ENCODE peak calls at places on chromosomes 3 and 15, in seven cellular contexts. Q, S, F, Y, L, R and J are unnamed samples.

GRCh38 chr15:77034620-77035467 is 36.1 kb downstream of the TSPAN3 start:
- DNase-seq in Q (no peak), S (no peak), F (peak; percentile 27), Y (peak; percentile 11), L (peak; percentile 35), R (peak; percentile 70), J (no peak)

GRCh38 chr3:128824132-128824850 is 55.1 kb upstream of the ACAD9 start:
- DNase-seq in Q (no peak), S (no peak), F (no peak), Y (no peak), L (no peak), R (no peak), J (no peak)

GRCh38 chr3:17431004-17431403 is 311.4 kb downstream of the TBC1D5 start:
- DNase-seq in Q (no peak), S (no peak), F (no peak), Y (no peak), L (no peak), R (no peak), J (no peak)

GRCh38 chr15:48802867-48803266 is 8.0 kb downstream of the CEP152 start:
- DNase-seq in Q (no peak), S (no peak), F (no peak), Y (no peak), L (no peak), R (no peak), J (no peak)

GRCh38 chr15:64009798-64010241 is 36.5 kb downstream of the DAPK2 start:
- DNase-seq in Q (no peak), S (no peak), F (no peak), Y (no peak), L (no peak), R (no peak), J (no peak)

GRCh38 chr3:187957209-187957981 is 196.6 kb upstream of the LPP start:
- DNase-seq in Q (no peak), S (no peak), F (no peak), Y (no peak), L (no peak), R (no peak), J (no peak)

GRCh38 chr3:184727357-184728060 is 15.6 kb upstream of the MAGEF1 start:
- DNase-seq in Q (peak; percentile 66), S (peak; percentile 62), F (peak; percentile 70), Y (peak; percentile 40), L (peak; percentile 57), R (peak; percentile 43), J (peak; percentile 69)

GRCh38 chr3:123935830-123936229 is 25.2 kb downstream of the CCDC14 start:
- DNase-seq in Q (no peak), S (no peak), F (no peak), Y (no peak), L (no peak), R (no peak), J (no peak)

DNA sequence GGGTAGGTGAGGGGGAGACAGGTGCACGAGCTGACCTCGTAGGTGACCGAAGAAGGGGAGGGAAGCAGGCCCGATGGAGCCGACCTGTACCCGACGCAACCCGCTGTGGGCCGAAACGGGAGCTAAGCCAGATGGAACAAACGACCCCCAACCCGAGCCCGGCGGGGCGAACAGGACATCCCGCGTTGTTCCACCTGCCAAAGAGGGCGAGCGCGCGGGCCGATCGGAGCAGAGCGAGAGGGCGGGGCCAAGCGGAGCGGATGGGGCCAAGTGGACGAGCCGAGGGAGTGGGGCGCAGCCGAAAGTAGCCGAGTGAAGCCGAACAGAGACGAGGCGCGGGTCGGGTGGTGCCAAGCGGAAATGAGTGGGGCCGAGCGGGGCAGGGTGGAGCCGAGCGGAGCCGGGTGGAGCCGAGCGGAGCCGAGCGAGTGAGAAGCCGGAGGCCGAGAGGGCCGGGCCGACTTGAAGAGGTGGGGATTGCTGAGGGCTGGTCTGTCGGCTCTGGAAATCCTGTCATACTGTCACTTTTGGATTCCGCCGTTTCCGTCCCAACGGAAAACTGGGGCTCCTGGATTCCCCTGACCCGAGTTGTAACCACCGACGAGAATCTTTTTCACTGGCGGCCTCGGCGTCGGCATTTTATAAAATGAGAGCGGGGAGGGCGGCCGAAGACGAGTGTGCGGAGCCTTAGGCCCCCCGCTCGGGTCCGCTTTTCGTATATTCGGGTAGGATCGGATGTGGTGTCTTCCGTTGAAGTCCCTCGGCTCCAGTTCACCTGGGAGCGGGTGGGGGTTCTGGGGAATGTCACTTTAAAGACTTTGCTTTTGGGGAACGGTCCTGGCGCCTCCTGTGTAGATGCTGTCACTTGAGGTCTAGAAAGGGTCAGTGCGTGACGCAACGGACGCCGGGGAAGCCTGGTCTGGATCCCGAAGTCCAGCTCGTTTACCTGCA is 15.6 kb upstream of the WNT7A start:
- DNase-seq in Q (peak; percentile 95), S (peak; percentile 92), F (peak; percentile 98), Y (peak; percentile 87), L (peak; percentile 87), R (peak; percentile 79), J (peak; percentile 97)
- TF ChIP-seq POLR2A in Q (peak; percentile 73), S (peak; percentile 60), F (peak; percentile 85), Y (peak; percentile 69), L (peak; percentile 56), R (no peak), J (no peak)

DNA sequence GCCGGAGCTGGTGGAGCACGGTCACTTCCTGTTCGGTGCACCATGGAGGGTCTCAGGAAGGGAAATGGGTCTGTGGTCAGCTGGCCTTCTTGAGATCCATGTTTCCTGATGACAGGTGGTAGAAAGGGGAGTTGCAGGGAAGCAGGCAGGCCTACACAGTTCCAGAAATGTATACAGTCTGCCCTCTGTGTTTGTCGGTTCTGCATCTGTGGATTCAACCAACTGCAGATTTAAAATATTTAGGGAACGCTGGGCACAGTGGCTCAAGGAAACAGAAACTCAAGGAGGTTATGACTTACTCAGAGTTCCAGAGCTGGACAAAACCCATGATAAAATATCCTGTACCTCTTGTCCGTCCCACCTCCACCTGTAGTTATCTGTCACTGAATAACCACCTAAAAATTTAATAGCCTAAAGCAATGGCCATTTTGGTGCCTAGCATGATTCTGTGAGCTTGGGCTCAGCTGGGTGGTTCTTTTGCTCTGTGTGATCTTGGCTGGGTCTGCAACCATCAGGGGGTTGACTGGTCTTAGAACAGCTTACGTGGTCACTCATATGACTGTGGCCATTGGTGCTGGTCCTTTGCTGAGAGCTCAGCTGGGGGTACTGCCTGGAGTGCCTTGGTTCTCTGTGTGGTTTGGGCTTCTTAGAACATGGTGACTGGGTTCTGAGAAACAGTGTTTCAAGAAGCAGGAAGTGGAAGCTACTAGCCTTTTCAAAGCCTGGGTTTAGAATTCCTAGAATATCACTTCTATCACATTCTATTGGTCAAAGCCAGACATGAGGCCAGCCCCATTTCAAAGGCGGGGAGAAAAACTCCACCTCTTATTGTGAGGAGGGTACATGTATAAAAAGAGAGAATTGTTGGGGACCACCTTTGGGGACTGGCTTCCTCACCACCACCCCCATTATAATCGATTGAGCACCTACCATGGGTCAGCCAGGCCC is 239.7 kb upstream of the BHLHE40 start:
- DNase-seq in Q (no peak), S (no peak), F (no peak), Y (no peak), L (no peak), R (no peak), J (no peak)
- TF ChIP-seq POLR2A in Q (no peak), S (no peak), F (no peak), Y (no peak), L (no peak), R (no peak), J (no peak)

GRCh38 chr3:46974421-46975227 is 1.9 kb downstream of the CCDC12 start:
- DNase-seq in Q (no peak), S (no peak), F (no peak), Y (no peak), L (no peak), R (no peak), J (no peak)

GRCh38 chr3:46978985-46979944 is at the start of gene NBEAL2:
- DNase-seq in Q (peak; percentile 88), S (peak; percentile 93), F (peak; percentile 91), Y (peak; percentile 89), L (peak; percentile 94), R (peak; percentile 94), J (peak; percentile 98)

GRCh38 chr3:46978381-46978780 is 1.1 kb upstream of the NBEAL2 start:
- DNase-seq in Q (no peak), S (no peak), F (no peak), Y (no peak), L (no peak), R (no peak), J (no peak)

GRCh38 chr3:46977811-46978195 is 1.3 kb upstream of the CCDC12 start:
- DNase-seq in Q (no peak), S (no peak), F (no peak), Y (no peak), L (no peak), R (no peak), J (no peak)

DNA sequence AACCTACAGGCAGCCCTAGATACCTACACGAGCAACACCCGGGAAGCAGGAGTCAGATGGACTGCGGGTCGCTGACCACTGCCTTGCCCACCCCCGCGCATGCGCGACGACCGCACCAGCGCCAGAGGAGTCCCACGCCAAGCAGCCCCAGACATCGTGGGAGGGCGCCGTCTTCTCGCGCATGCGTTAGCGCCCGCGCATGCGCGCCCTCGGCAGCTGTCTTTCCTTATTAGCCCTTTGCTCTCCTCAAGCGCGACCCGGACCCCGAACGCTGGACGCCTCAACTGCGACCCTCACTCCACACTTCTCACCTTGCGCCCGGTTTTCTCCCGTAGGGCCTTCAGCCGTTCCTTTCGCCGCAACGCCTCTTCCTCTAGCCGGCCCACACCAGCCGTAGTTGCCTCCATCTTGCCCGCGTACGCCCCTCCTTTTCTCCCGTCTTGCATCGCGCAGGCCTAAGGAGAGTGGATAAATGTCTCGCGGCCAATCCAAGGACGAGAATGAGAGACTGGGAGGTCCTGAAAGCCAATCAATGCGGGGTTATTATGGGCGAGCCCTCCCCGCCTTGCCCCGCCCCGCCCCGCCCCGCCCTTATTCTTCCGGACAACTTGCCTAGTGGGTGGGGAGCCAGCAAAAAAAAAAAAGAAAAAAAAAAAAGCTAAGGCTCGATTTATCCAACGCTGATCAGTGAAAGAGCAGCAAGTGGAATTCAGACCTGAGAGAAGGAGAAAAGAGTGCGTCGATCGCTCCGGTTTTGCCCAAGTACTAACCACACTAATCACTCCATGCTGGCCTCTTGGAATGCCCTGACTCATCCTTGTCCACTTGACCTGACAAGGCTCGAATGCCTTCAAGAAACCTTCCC is at the start of gene CCDC12:
- DNase-seq in Q (peak; percentile 95), S (peak; percentile 98), F (peak; percentile 93), Y (peak; percentile 89), L (peak; percentile 99), R (peak; percentile 93), J (peak; percentile 97)
- TF ChIP-seq POLR2A in Q (peak; percentile 93), S (peak; percentile 91), F (peak; percentile 83), Y (peak; percentile 74), L (peak; percentile 89), R (peak; percentile 83), J (peak; percentile 83)

GRCh38 chr3:10356461-10356897 is 35.6 kb upstream of the SEC13 start:
- DNase-seq in Q (no peak), S (no peak), F (no peak), Y (no peak), L (no peak), R (no peak), J (no peak)

GRCh38 chr3:10357095-10357494 is 36.2 kb upstream of the SEC13 start:
- DNase-seq in Q (no peak), S (no peak), F (no peak), Y (no peak), L (no peak), R (no peak), J (no peak)

GRCh38 chr3:10359761-10360161 is 38.8 kb upstream of the SEC13 start:
- DNase-seq in Q (no peak), S (no peak), F (no peak), Y (no peak), L (no peak), R (no peak), J (no peak)

GRCh38 chr3:10358309-10358980 is 37.5 kb upstream of the SEC13 start:
- DNase-seq in Q (no peak), S (no peak), F (no peak), Y (no peak), L (no peak), R (no peak), J (no peak)

DNA sequence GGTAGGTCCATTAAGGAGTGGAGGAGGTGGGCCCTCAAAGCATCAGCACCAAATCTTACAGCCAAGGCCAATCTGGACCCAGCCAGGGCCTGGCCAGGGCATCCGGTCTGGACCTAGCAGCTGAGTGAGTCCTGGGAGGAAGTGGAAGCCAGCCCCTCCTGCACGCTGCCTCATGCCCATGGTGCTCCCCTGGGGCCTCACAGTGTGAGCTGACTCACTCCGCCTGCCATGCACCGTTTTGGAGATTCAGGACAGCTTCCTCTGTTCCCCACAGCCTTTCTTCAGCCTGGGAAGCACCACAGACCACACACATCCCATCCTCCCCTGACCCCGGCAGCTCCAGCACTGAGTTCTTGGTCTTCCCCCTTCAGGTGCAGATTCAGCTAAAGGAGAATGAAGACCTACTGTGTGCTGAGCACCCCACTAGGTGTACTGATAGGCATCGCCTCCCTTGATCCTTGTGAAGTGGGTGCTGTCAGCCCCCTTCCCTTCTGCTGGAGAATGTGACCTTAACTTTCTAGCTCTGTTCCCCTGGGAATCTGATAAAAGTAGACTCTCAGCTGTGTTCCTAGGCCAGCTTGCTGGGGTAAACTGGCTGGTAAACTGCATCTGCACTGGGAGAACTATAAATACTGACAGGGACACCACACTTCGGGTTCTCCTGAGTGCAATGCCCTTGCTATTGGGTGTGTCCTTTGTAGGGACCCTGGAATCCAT is 36.8 kb upstream of the SEC13 start:
- DNase-seq in Q (no peak), S (no peak), F (no peak), Y (no peak), L (peak; percentile 22), R (no peak), J (no peak)
- TF ChIP-seq POLR2A in Q (no peak), S (no peak), F (no peak), Y (no peak), L (no peak), R (no peak), J (no peak)